ENCODE peak calls at places on chromosomes 1 and 21, in six cellular contexts. F, R, I, D, T and P are unnamed samples. For H3K4me1, the result is how much of the 10 kb centered on the place peaks cover.

GRCh38 chr1:226972931-226973330 is 32.8 kb downstream of the COQ8A start:
- DNase-seq in F (no peak), R (no peak), I (peak), D (no peak), T (no peak), P (no peak)

GRCh38 chr1:34176830-34177613 is at the start of gene C1orf94:
- DNase-seq in F (no peak), R (no peak), I (no peak), D (no peak), T (no peak), P (no peak)

GRCh38 chr1:164803366-164803765 is 244.4 kb downstream of the PBX1 start:
- DNase-seq in F (no peak), R (no peak), I (no peak), D (no peak), T (peak), P (no peak)

GRCh38 chr1:7085521-7085920 is 300.3 kb downstream of the CAMTA1 start:
- DNase-seq in F (no peak), R (no peak), I (no peak), D (no peak), T (no peak), P (no peak)

GRCh38 chr1:32001863-32002262 is 11.8 kb upstream of the KHDRBS1 start:
- DNase-seq in F (no peak), R (no peak), I (no peak), D (no peak), T (no peak), P (no peak)

GRCh38 chr1:219322766-219323165 is 149.1 kb downstream of the LYPLAL1 start:
- DNase-seq in F (no peak), R (no peak), I (no peak), D (no peak), T (no peak), P (no peak)

GRCh38 chr1:110188116-110188618 is 21.9 kb upstream of the KCNC4 start:
- DNase-seq in F (no peak), R (no peak), I (peak), D (no peak), T (peak), P (peak)

GRCh38 chr21:32131960-32132359 is 146.9 kb downstream of the MIS18A start:
- DNase-seq in F (no peak), R (no peak), I (no peak), D (no peak), T (peak), P (no peak)

GRCh38 chr1:105886309-105886708 is 1170.2 kb upstream of the PRMT6 start:
- DNase-seq in F (no peak), R (no peak), I (no peak), D (no peak), T (no peak), P (no peak)

GRCh38 chr1:117312453-117313138 is 54.7 kb upstream of the MAN1A2 start:
- DNase-seq in F (peak), R (no peak), I (no peak), D (peak), T (peak), P (peak)

GRCh38 chr1:204323887-204324286 is 35.8 kb downstream of the PLEKHA6 start:
- DNase-seq in F (no peak), R (no peak), I (no peak), D (peak), T (peak), P (peak)

GRCh38 chr1:17096584-17096983 is 22.7 kb downstream of the PADI2 start:
- DNase-seq in F (no peak), R (no peak), I (no peak), D (no peak), T (no peak), P (no peak)

GRCh38 chr1:224114787-224115175 is 870 bp downstream of the FBXO28 start:
- DNase-seq in F (peak), R (no peak), I (no peak), D (no peak), T (peak), P (no peak)

GRCh38 chr1:162587347-162587746 is 25.8 kb downstream of the UAP1 start:
- DNase-seq in F (no peak), R (no peak), I (no peak), D (no peak), T (no peak), P (no peak)

DNA sequence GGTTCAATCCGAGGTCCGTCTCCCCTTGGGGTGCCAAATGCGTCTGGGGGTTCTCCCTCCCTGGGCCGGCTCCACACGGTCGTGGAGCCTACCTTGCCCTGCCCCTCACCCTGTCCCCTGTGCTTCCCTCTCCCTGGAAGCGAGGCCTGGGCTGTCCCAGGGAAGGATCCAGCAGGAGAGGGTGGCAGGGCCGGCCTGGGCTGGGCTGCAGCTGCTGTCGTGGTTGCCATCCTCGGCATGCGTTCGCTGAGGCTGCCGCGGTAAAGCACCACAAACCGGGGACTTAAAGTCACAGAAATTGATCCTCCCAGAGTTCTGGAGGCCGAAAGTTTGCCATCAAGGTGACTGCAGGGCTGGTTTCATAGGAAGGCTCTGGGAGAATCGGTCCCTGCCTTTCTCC is 123.0 kb upstream of the TMPRSS2 start:
- DNase-seq in F (no peak), R (peak), I (no peak), D (no peak), T (no peak), P (no peak)
- H3K27ac ChIP-seq in F (no peak), R (no peak), I (no peak), D (peak), T (no peak), P (peak)

DNA sequence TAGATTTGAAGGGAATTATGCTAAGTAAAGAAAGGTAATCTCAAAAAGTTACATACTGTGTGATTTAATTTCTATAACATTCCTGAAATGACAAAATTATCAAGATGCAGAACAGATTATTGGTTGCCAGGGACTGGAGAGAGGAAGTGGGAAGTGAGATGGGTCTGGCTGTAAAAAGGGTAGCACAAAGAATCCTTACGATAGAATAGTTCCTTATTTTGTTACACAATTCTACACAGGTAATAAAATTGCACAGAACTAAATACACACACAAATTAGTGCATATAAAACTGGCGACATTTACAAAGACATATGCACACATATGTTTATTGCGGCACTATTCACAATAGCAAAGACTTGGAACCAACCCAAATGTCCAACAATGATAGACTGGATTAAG is 33.5 kb downstream of the ZNF684 start:
- DNase-seq in F (no peak), R (no peak), I (no peak), D (no peak), T (no peak), P (no peak)
- H3K4me1 ChIP-seq in F (under half), R (under half), I (under half), D (under half), T (under half), P (under half)

DNA sequence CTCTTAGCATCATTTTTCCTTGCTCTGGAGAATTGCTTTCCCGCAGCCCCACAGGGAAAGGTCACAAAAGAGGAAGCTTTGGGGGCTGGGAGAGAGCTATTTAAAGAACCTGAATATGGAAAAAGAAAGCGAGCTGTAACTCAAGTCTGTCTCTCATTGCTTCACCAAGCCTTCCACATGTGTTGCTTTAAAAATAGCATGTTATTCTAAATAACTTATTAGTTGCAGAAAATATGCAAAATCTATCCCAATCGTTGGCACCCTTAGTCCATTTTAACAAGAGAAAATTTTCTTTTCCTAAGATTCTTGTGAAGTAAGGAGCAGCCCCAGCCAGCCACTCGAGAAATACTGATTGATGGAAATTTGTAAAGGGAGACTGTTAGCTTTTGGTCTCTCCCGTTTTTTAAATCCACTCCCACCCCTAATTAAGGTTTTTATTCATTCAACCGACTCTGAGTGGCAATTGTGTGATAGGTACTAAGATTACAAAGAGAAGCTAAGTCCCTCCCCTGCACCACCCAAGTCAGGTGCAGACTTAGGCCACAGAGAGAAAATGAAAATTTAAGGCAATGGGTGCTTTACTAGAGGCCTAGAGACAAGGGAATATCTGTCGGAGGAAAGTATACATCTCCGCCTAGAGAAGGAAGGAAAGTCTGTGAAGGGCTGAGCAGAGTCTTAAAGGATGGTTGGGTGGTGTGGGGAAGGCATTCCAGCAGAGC is 828 bp downstream of the CYP4X1 start:
- DNase-seq in F (no peak), R (no peak), I (no peak), D (no peak), T (no peak), P (no peak)
- H3K27ac ChIP-seq in F (no peak), R (peak), I (peak), D (no peak), T (no peak), P (no peak)

GRCh38 chr1:56550132-56550531 is 29.2 kb downstream of the PLPP3 start:
- DNase-seq in F (no peak), R (no peak), I (no peak), D (no peak), T (no peak), P (no peak)
- H3K4me1 ChIP-seq in F (under half), R (under half), I (half or more), D (under half), T (under half), P (under half)

GRCh38 chr1:241839369-241839990 is 8.5 kb upstream of the EXO1 start:
- DNase-seq in F (no peak), R (no peak), I (no peak), D (no peak), T (no peak), P (no peak)

GRCh38 chr1:241838831-241839365 is 9.1 kb upstream of the EXO1 start:
- DNase-seq in F (no peak), R (no peak), I (no peak), D (no peak), T (no peak), P (no peak)

GRCh38 chr1:241836944-241837343 is 11.1 kb upstream of the EXO1 start:
- DNase-seq in F (no peak), R (no peak), I (no peak), D (no peak), T (no peak), P (no peak)

GRCh38 chr1:241837413-241837812 is 10.6 kb upstream of the EXO1 start:
- DNase-seq in F (no peak), R (no peak), I (no peak), D (no peak), T (no peak), P (no peak)

GRCh38 chr1:241837901-241838300 is 10.1 kb upstream of the EXO1 start:
- DNase-seq in F (no peak), R (no peak), I (no peak), D (no peak), T (peak), P (peak)
- H3K27ac ChIP-seq in F (no peak), R (no peak), I (no peak), D (no peak), T (peak), P (peak)

DNA sequence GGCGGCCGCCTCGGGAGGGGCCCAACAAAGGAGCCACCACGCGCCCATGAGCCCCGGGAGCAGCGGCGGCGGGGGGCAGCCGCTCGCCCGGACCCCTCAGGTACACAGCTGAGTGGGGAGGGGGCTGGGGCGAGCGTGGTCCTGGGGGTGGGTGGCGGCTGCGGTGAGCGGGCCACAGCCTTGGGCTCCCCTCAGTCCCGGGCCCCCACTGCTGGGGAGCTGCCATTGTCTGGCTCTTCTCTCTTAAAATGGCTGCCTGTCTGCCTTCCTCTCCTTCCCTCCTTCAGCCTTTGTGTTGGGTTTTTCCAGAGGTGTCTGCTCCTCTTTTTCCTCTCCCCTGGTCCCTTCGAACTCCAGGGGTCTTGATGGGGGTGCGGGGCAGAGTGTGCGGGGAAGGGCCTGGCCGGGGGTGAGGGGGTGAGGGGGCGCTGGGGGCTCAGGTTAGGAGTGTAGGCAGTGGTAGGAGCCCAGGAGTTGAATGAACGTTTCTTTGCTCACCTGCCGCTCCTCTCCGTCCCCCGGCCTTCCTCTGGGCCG is 1.7 kb downstream of the ARID1A start:
- DNase-seq in F (peak), R (no peak), I (no peak), D (no peak), T (no peak), P (no peak)
- H3K4me1 ChIP-seq in F (half or more), R (half or more), I (half or more), D (half or more), T (under half), P (half or more)

DNA sequence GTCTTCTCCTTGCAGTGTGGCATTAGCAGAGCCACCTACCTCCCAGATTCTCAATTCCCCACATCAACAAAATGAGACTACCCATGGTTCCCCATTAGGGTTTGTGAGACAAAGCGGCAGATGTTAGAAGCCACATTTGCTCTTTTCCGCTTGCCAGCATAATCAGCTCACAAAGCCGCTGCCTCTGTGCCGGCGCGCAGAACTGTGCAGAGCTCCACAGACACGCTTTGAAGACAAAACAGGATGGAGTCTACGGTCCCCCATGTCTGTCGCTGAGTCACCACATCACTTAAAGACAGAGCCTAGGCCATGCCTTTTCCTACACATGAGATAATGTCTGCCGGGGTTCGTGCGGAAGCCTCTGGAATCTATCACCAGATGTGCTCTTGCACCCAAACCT is 12.5 kb downstream of the KIF17 start:
- DNase-seq in F (no peak), R (no peak), I (no peak), D (no peak), T (peak), P (no peak)
- H3K27ac ChIP-seq in F (no peak), R (no peak), I (no peak), D (no peak), T (no peak), P (no peak)

GRCh38 chr1:43550598-43551246 is 20.0 kb downstream of the PTPRF start:
- DNase-seq in F (no peak), R (no peak), I (no peak), D (no peak), T (no peak), P (no peak)

GRCh38 chr1:43549921-43550597 is 19.4 kb downstream of the PTPRF start:
- DNase-seq in F (no peak), R (peak), I (no peak), D (no peak), T (no peak), P (peak)

GRCh38 chr1:43547538-43548072 is 16.9 kb downstream of the PTPRF start:
- DNase-seq in F (no peak), R (no peak), I (no peak), D (no peak), T (no peak), P (no peak)

GRCh38 chr1:43546388-43547100 is 15.9 kb downstream of the PTPRF start:
- DNase-seq in F (no peak), R (no peak), I (no peak), D (no peak), T (no peak), P (no peak)

GRCh38 chr1:43548285-43549271 is 17.9 kb downstream of the PTPRF start:
- DNase-seq in F (no peak), R (no peak), I (no peak), D (no peak), T (no peak), P (peak)
- H3K4me1 ChIP-seq in F (under half), R (under half), I (under half), D (under half), T (under half), P (under half)

DNA sequence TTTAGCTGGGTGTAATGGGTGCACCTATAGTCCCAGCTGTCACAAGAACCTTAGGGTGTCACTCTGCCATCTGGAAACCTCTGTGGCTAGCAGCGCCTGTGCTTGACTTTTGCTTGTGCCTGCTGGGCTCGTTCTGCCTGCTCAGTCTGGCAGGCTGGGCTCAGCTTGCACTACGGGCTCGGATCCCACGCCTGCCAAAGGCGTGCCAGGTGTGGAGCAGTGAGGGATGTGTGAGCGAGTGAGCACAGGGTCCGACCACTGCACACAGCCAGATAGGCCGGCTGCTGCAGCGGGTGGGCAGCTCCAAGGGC is 2.8 kb upstream of the LSM10 start:
- DNase-seq in F (no peak), R (no peak), I (no peak), D (no peak), T (no peak), P (no peak)
- H3K27ac ChIP-seq in F (no peak), R (peak), I (peak), D (no peak), T (no peak), P (no peak)

GRCh38 chr1:1437904-1438376 is 2.5 kb downstream of the VWA1 start:
- DNase-seq in F (no peak), R (peak), I (no peak), D (no peak), T (peak), P (no peak)

GRCh38 chr1:1437033-1437903 is 1.8 kb downstream of the VWA1 start:
- DNase-seq in F (no peak), R (no peak), I (no peak), D (no peak), T (no peak), P (no peak)

GRCh38 chr1:1435911-1436633 is 582 bp downstream of the VWA1 start:
- DNase-seq in F (no peak), R (no peak), I (no peak), D (no peak), T (no peak), P (no peak)

GRCh38 chr1:1435094-1435903 is at the start of gene VWA1:
- DNase-seq in F (peak), R (peak), I (peak), D (no peak), T (peak), P (no peak)

DNA sequence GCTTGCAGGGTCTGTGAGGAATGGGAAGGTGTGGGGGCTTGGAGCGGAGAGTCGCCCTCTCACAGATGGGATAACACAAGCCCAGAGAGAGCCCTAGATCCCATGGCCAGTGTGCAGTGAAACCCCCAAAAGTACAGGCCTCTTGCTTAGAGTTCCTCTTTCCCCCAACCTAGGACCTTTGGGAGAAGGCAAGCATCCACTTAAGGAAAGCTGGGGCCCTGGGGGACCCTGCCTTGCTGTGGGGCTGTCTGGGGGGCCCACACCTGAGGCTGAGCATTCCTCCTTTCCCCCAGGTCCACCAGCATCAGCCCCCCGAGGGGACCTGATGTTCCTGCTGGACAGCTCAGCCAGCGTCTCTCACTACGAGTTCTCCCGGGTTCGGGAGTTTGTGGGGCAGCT is 1.1 kb downstream of the VWA1 start:
- DNase-seq in F (no peak), R (no peak), I (no peak), D (no peak), T (no peak), P (no peak)
- H3K4me1 ChIP-seq in F (under half), R (half or more), I (under half), D (half or more), T (under half), P (under half)